ENCODE peak calls at places on chromosomes 6 and 20, in eight cellular contexts. U is testis; X is thoracic aorta; D is CD8-positive, alpha-beta T cell; Q is stomach; B is lung; E is mammary epithelial cell; R is heart left ventricle. S is an unnamed sample.

GRCh38 chr20:53487453-53487852 is 106.2 kb downstream of the ZNF217 start:
- DNase-seq in R (no peak), B (no peak), U (no peak), Q (no peak), E (no peak), D (no peak), X (no peak), S (no peak)

GRCh38 chr6:107670792-107671199 is 153.3 kb downstream of the SCML4 start:
- DNase-seq in Q (no peak), X (no peak), R (peak; percentile 65), U (peak; percentile 71), E (peak; percentile 20), B (peak; percentile 47), D (no peak), S (peak; percentile 20)

GRCh38 chr20:32484221-32485125 is 100.7 kb downstream of the NOL4L start:
- DNase-seq in X (no peak), B (no peak), E (no peak), Q (peak; percentile 50), D (peak; percentile 48), R (peak; percentile 51), U (peak; percentile 42), S (no peak)

GRCh38 chr6:132298344-132298949 is 102.8 kb downstream of the MOXD1 start:
- DNase-seq in B (no peak), U (peak; percentile 77), D (peak; percentile 24), Q (peak; percentile 72), X (no peak), E (peak; percentile 23), R (no peak), S (peak; percentile 73)

GRCh38 chr6:135901776-135902524 is 50.4 kb downstream of the PDE7B start:
- DNase-seq in X (no peak), E (peak; percentile 30), B (no peak), R (peak; percentile 60), Q (no peak), U (peak; percentile 55), D (peak; percentile 28), S (peak; percentile 79)

GRCh38 chr20:36482044-36482473 is 59.3 kb upstream of the MYL9 start:
- DNase-seq in X (no peak), R (peak; percentile 87), D (no peak), E (no peak), U (no peak), Q (peak; percentile 61), B (peak; percentile 70), S (no peak)

GRCh38 chr20:51631011-51631950 is 88.8 kb upstream of the NFATC2 start:
- DNase-seq in D (no peak), E (peak; percentile 92), B (peak; percentile 39), X (peak; percentile 55), U (peak; percentile 65), R (peak; percentile 70), Q (no peak), S (peak; percentile 99)

GRCh38 chr6:31727717-31728671 is 1.1 kb downstream of the DDAH2 start:
- DNase-seq in R (no peak), Q (no peak), D (no peak), X (no peak), B (no peak), E (no peak), U (no peak), S (no peak)

GRCh38 chr6:11636121-11636520 is 98.6 kb downstream of the TMEM170B start:
- DNase-seq in X (no peak), E (no peak), U (no peak), Q (peak; percentile 80), R (no peak), B (no peak), D (no peak), S (no peak)

GRCh38 chr6:11637266-11637665 is 99.7 kb downstream of the TMEM170B start:
- DNase-seq in Q (peak; percentile 54), B (no peak), U (no peak), X (no peak), R (no peak), E (no peak), D (no peak), S (no peak)

GRCh38 chr6:11634110-11634509 is 96.6 kb downstream of the TMEM170B start:
- DNase-seq in X (no peak), B (no peak), D (no peak), Q (no peak), E (no peak), R (no peak), U (no peak), S (no peak)

GRCh38 chr6:11632795-11633511 is 95.4 kb downstream of the TMEM170B start:
- DNase-seq in E (peak; percentile 34), R (peak; percentile 36), B (no peak), Q (no peak), U (no peak), X (no peak), D (no peak), S (peak; percentile 68)

DNA sequence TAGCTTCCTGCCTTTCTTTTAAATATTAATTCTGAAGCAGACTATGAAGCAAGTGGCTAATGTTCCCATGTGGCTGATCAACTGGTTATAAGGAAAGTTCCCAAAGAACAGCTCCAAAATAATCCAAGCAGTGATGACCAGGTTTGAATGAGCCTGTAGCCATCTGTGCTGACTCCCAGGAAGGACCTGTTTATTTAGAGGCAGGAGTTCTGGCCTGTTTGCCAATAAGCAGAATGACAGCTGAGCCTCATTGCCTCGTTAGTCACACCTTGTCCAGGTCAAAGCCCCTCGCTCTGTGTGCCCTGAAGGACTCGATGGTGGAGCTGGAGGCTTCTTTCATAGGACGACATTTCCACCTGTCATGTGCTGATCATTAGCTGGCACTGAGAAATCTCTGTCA is 97.4 kb downstream of the TMEM170B start:
- DNase-seq in B (no peak), X (no peak), Q (no peak), R (no peak), U (no peak), D (no peak), E (no peak), S (no peak)
- TF ChIP-seq CTCF in B (no peak), X (no peak), Q (no peak), R (no peak), U (no peak), D (no peak), E (no peak), S (no peak)

GRCh38 chr20:3021327-3021726 is 22.1 kb upstream of the GNRH2 start:
- DNase-seq in R (no peak), D (no peak), E (no peak), Q (no peak), U (no peak), B (no peak), X (no peak), S (no peak)
- H3K36me3 ChIP-seq in R (peaks cover 73% of the 10 kb centered on the region), D (peaks cover 30% of the 10 kb centered on the region), E (peaks cover 11% of the 10 kb centered on the region), Q (peaks cover 41% of the 10 kb centered on the region), U (no peaks in the 10 kb centered on the region), B (peaks cover 40% of the 10 kb centered on the region), X (peaks cover 38% of the 10 kb centered on the region), S (peaks cover 34% of the 10 kb centered on the region)

DNA sequence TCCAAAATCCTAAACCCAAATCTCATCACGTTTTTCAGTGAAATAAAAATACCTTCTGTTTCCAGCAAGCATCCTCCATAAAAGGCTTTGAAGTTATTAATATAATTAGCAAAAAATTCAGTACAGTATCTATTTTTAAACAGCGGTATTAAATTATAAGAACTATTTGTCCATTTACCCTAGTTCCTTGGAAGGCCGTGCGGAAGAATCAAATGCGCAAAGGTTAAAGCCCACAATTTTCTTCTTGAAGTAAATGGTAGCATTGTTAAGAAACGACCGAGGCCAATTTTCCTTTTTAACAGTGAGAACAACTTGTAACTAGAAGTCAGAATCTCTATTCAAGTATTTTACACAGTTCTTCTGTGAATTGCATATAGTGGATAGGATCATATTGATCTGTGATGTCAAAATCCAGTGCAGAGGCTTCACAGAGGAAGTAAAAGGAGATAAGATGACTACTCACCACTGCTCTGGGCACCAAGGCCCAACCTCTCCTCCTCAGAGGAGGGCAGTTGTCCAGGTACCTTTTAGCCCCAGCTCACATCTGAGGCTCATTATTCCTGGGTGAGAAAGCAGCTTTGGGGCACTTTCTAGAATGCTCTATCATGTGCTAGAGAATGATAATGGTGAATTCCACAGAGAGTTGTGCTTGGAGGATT is 36.3 kb downstream of the TNFAIP3 start:
- DNase-seq in E (no peak), X (no peak), R (no peak), Q (no peak), D (no peak), U (no peak), B (no peak), S (no peak)
- H3K4me3 ChIP-seq in E (no peak overlapping the region), X (no peak overlapping the region), R (no peak overlapping the region), Q (no peak overlapping the region), D (no peak overlapping the region), U (no peak overlapping the region), B (no peak overlapping the region), S (no peak overlapping the region)

GRCh38 chr6:25637946-25638345 is 14.1 kb upstream of the SCGN start:
- DNase-seq in R (no peak), X (no peak), E (peak; percentile 21), U (no peak), Q (no peak), D (no peak), B (no peak), S (no peak)
- TF ChIP-seq CTCF in R (no peak), X (no peak), E (peak; percentile 26), U (no peak), Q (no peak), D (no peak), B (no peak), S (no peak)

DNA sequence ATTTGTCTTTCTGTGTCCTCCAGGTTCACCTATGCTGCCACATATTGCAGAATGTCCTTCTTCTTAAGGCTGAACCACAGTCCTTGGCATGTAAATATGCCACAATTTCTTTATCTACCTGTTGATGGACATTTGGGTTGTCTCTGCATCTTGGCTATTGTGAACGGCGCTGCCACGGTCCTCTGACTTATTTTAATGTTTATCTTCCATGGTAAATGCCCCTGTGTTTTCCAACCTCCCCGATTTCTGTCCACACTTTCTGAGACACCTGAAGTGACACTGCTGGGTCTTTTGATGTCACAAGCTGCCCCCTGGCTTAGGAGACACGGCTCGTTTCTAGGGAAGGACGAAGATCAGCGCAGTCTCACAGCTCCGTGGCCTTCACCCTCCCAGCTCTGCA is 128.3 kb upstream of the PDE10A start:
- DNase-seq in D (no peak), R (no peak), X (no peak), U (no peak), E (no peak), B (peak; percentile 4), Q (no peak), S (no peak)
- H3K36me3 ChIP-seq in D (no peaks in the 10 kb centered on the region), R (no peaks in the 10 kb centered on the region), X (no peaks in the 10 kb centered on the region), U (no peaks in the 10 kb centered on the region), E (no peaks in the 10 kb centered on the region), B (no peaks in the 10 kb centered on the region), Q (no peaks in the 10 kb centered on the region), S (no peaks in the 10 kb centered on the region)

S was measured in brain microvascular endothelial cell.